ENCODE peak calls at places on chromosomes 12 and 14, in five cellular contexts. E, C, R, O and H are unnamed samples.

GRCh38 chr12:8648598-8649205 is 13.9 kb downstream of the MFAP5 start:
- DNase-seq in E (no peak), C (no peak), R (no peak), O (no peak), H (no peak)

GRCh38 chr12:116297224-116297834 is 19.8 kb upstream of the MED13L start:
- DNase-seq in E (no peak), C (no peak), R (no peak), O (no peak), H (no peak)

GRCh38 chr14:99257673-99258221 is 14.2 kb downstream of the BCL11B start:
- DNase-seq in E (no peak), C (no peak), R (no peak), O (no peak), H (no peak)

GRCh38 chr12:123145211-123145610 is 5.7 kb downstream of the PITPNM2 start:
- DNase-seq in E (no peak), C (no peak), R (no peak), O (no peak), H (no peak)

GRCh38 chr14:71050227-71050823 is 143.1 kb downstream of the PCNX1 start:
- DNase-seq in E (no peak), C (no peak), R (peak), O (no peak), H (peak)

GRCh38 chr12:49636979-49637378 is 13.6 kb downstream of the PRPF40B start:
- DNase-seq in E (peak), C (peak), R (peak), O (peak), H (peak)

GRCh38 chr14:104865631-104866441 is 768 bp downstream of the CEP170B start:
- DNase-seq in E (peak), C (peak), R (peak), O (peak), H (peak)

GRCh38 chr12:3931206-3931605 is 58.0 kb upstream of the PARP11 start:
- DNase-seq in E (no peak), C (no peak), R (no peak), O (no peak), H (no peak)

GRCh38 chr14:20469890-20470858 is 968 bp downstream of the PNP start:
- DNase-seq in E (peak), C (peak), R (peak), O (peak), H (peak)

GRCh38 chr14:22472935-22473854 is 115.8 kb downstream of the DAD1 start:
- DNase-seq in E (peak), C (peak), R (peak), O (peak), H (peak)

GRCh38 chr12:80761818-80762217 is 45.1 kb downstream of the MYF5 start:
- DNase-seq in E (no peak), C (no peak), R (no peak), O (no peak), H (peak)

GRCh38 chr14:52650774-52651173 is 44.6 kb downstream of the ERO1A start:
- DNase-seq in E (peak), C (no peak), R (peak), O (no peak), H (no peak)

GRCh38 chr12:126425264-126425663 is 1360.0 kb downstream of the AACS start:
- DNase-seq in E (no peak), C (no peak), R (no peak), O (no peak), H (no peak)

GRCh38 chr12:94109154-94109553 is 39.2 kb upstream of the PLXNC1 start:
- DNase-seq in E (no peak), C (no peak), R (peak), O (no peak), H (no peak)

GRCh38 chr12:6925543-6926279 is 2.0 kb upstream of the ATN1 start:
- DNase-seq in E (peak), C (peak), R (peak), O (peak), H (peak)

GRCh38 chr14:75783602-75784313 is 122.7 kb downstream of the TTLL5 start:
- DNase-seq in E (no peak), C (no peak), R (no peak), O (no peak), H (no peak)

GRCh38 chr12:68225576-68226476 is at the start of gene IL26:
- DNase-seq in E (no peak), C (no peak), R (no peak), O (no peak), H (no peak)

GRCh38 chr12:68222336-68222735 is 3.3 kb downstream of the IL26 start:
- DNase-seq in E (no peak), C (peak), R (no peak), O (no peak), H (peak)

GRCh38 chr12:68224613-68225285 is 861 bp downstream of the IL26 start:
- DNase-seq in E (no peak), C (no peak), R (peak), O (no peak), H (peak)

GRCh38 chr12:68223067-68223747 is 2.4 kb downstream of the IL26 start:
- DNase-seq in E (peak), C (peak), R (peak), O (peak), H (peak)

GRCh38 chr12:68221497-68221896 is 4.1 kb downstream of the IL26 start:
- DNase-seq in E (no peak), C (no peak), R (no peak), O (no peak), H (no peak)
- TF ChIP-seq CTCF in E (no peak), C (no peak), R (no peak), O (no peak), H (no peak)

DNA sequence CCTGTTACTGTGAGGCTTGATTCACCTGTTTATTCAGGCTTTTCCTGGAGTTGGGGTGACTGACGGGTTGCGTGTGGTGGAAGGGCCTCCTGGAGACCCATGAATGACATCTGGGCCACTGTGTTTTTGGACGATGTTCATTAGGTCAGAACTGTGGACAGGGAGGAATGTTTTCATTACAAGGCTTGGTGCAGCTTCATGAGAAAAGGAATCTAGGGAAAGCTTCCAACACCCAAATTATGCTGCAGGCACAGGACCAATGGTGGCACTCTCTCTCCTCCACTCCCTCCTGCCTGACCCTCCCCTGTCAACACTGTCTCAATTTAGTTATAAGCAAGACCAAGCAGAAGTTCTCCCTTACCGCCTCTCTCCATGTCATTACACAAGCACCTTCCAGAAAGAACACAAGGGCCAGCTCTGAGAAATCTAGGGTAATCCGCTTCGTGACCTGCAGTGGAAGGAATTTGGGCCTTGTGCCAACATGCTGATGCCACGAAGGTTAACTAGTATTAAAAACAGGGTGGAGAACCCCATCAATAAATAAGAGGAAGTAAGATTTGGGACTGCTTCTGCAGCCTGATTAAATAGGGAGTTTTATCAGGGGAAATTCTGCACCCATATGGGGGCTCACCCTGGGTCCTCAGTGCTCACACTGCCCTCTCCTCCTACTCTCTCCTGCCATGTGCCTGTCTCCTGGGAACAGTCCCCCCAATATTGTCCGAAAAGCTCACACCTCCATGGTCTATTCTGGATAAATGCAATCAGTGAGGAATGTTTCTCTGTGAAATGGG is 200.3 kb downstream of the KTN1 start:
- DNase-seq in E (no peak), C (no peak), R (peak), O (no peak), H (peak)
- TF ChIP-seq CTCF in E (no peak), C (no peak), R (no peak), O (no peak), H (no peak)

GRCh38 chr14:27553820-27554219 is 956.0 kb upstream of the NOVA1 start:
- DNase-seq in E (peak), C (no peak), R (no peak), O (no peak), H (peak)
- TF ChIP-seq CTCF in E (peak), C (no peak), R (no peak), O (no peak), H (peak)

DNA sequence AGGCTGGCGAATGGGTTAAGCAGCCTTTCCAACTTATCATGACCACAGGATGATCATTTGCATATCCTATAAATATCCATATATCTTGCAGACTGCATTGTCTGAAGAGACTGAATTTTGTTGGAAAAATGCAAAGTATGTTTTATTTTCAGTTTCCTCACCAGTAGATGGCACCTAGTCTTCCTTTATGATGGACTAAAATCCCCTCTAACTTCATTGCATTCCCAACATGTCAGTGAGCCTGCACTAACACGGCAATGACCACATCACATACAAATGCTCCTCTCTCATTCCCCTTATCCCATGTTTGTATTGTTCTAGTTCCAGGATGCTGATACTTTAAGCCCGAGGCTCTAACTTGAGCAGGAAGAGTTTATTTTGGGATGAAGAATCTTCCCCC is 24.7 kb upstream of the MYBPC1 start:
- DNase-seq in E (peak), C (no peak), R (peak), O (no peak), H (peak)
- TF ChIP-seq CTCF in E (peak), C (no peak), R (peak), O (peak), H (peak)

DNA sequence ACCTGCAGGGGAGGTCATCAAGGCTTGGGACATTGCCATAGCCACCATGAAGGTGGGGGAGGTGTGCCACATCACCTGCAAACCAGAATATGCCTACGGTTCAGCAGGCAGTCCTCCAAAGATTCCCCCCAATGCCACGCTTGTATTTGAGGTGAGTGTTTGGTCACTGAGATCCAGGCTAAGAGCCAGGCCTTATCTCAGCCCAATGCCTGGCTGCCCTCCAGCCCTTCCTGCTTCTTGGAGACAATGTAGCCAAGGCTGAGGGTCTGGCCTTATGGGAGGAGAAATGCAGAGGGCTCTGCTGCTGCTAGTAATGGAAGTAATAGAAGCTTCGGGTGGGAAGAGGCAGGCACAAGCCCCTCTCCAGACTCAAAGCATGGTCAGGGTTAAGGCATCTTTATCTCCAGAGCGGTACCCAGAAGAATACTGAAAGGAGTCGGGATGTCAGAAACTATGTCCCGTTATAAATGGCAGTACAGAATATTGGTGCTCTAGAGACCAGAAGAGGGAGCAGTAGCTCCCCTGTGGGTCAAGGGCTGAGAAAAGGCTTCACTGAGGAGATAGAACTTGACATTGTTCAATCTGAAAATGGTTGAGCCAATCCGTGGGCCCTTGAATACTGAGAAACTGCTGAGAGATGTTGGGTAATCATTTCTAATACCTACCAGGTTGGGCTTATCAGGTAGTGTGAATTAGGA is 3.1 kb downstream of the FKBP4 start:
- DNase-seq in E (no peak), C (no peak), R (no peak), O (no peak), H (no peak)
- TF ChIP-seq CTCF in E (no peak), C (no peak), R (no peak), O (no peak), H (peak)

GRCh38 chr14:59691266-59691665 is 114.7 kb upstream of the CCDC175 start:
- DNase-seq in E (no peak), C (no peak), R (no peak), O (no peak), H (no peak)

GRCh38 chr14:59690426-59690825 is 113.8 kb upstream of the CCDC175 start:
- DNase-seq in E (no peak), C (no peak), R (no peak), O (no peak), H (no peak)

GRCh38 chr14:59687663-59688062 is 111.1 kb upstream of the CCDC175 start:
- DNase-seq in E (no peak), C (no peak), R (no peak), O (no peak), H (no peak)

GRCh38 chr14:59688224-59689170 is 111.9 kb upstream of the CCDC175 start:
- DNase-seq in E (peak), C (peak), R (peak), O (peak), H (peak)
- TF ChIP-seq CTCF in E (peak), C (peak), R (peak), O (peak), H (peak)

GRCh38 chr12:100200450-100201181 is at the start of gene ACTR6:
- DNase-seq in E (peak), C (peak), R (peak), O (peak), H (peak)
- TF ChIP-seq CTCF in E (no peak), C (no peak), R (no peak), O (no peak), H (no peak)

DNA sequence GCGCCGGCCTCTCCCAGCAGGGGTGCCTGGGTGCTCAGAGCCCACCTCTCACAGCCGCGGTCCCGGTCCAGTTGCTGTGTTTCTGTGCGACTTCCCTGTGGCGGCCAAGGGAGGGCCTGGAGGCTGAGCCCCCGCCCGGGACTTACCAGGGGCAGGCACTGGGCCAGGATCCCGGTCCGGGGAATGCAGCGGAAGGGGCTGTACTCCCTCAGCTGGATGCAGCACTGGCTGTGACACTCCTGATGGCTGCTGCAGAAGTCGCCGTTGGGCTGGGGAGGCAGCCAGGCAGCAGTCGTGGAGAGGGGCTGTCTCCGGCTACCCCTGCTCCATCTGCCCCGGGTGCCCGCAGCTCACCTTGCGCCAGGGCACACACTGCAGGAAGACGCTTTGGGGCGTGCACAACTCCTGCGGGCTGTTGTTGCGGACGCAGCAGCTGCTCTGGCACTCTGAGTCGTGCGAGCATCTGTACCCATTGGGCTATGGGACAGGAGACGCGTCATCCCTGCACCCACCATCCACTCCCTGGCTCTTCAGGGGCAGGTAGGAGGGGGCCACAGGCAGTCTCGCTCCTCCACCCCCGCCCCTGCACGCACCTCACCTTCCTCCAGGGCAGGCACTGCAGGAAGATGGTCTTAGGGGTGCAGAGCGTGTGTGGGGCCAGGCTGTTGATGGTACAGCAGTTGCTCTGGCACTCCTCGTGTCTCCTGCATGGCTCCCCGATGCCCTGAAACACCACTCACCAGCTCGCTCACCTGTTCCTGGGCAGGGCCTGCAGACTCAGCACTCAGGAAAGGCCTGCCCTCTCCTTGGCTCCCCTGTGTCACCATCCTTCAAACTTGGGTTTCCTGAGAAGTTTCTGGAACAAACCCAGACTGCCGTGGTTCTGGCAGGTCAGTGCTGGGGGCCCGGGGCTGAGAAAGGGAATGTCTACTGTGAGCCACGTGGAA is 6.0 kb downstream of the LRCOL1 start:
- DNase-seq in E (no peak), C (peak), R (no peak), O (no peak), H (no peak)
- TF ChIP-seq CTCF in E (no peak), C (no peak), R (no peak), O (no peak), H (no peak)

GRCh38 chr12:5511644-5512584 is 80.0 kb downstream of the NTF3 start:
- DNase-seq in E (peak), C (peak), R (peak), O (peak), H (no peak)
- TF ChIP-seq CTCF in E (peak), C (peak), R (peak), O (peak), H (no peak)